ENCODE peak calls at places on chromosomes 4 and X, in five cellular contexts. I, Z, Y, S and L are unnamed samples.

GRCh38 chr4:8140915-8141314 is 17.7 kb downstream of the ABLIM2 start:
- DNase-seq in I (no peak), Z (no peak), Y (no peak), S (no peak), L (no peak)

GRCh38 chrX:101252634-101253033 is 33.0 kb downstream of the DRP2 start:
- DNase-seq in I (no peak), Z (no peak), Y (no peak), S (no peak), L (no peak)

GRCh38 chrX:101260435-101260834 is 30.7 kb downstream of the TAF7L start:
- DNase-seq in I (no peak), Z (peak), Y (no peak), S (no peak), L (peak)

GRCh38 chrX:43968347-43968746 is 4.8 kb downstream of the NDP start:
- DNase-seq in I (no peak), Z (no peak), Y (no peak), S (no peak), L (no peak)

GRCh38 chrX:141405878-141406492 is 163.7 kb upstream of the SPANXC start:
- DNase-seq in I (no peak), Z (no peak), Y (no peak), S (no peak), L (no peak)

GRCh38 chrX:151019837-151020236 is 36.7 kb downstream of the HMGB3 start:
- DNase-seq in I (no peak), Z (no peak), Y (no peak), S (no peak), L (no peak)

GRCh38 chr4:16199132-16199531 is 27.1 kb downstream of the TAPT1 start:
- DNase-seq in I (no peak), Z (peak), Y (no peak), S (no peak), L (no peak)

GRCh38 chrX:16589211-16589610 is 60.7 kb upstream of the S100G start:
- DNase-seq in I (no peak), Z (no peak), Y (no peak), S (no peak), L (no peak)

GRCh38 chrX:5907202-5907601 is 321.5 kb downstream of the NLGN4X start:
- DNase-seq in I (no peak), Z (no peak), Y (no peak), S (no peak), L (no peak)

GRCh38 chrX:48617542-48618340 is 20.4 kb downstream of the WDR13 start:
- DNase-seq in I (no peak), Z (no peak), Y (no peak), S (no peak), L (no peak)

GRCh38 chr4:67746797-67747495 is 7.2 kb downstream of the GNRHR start:
- DNase-seq in I (no peak), Z (peak), Y (no peak), S (no peak), L (no peak)

GRCh38 chrX:153812220-153812619 is 17.8 kb downstream of the SSR4 start:
- DNase-seq in I (no peak), Z (no peak), Y (no peak), S (no peak), L (no peak)

GRCh38 chr4:151356510-151356909 is 31.1 kb upstream of the SH3D19 start:
- DNase-seq in I (no peak), Z (no peak), Y (no peak), S (no peak), L (no peak)

GRCh38 chrX:119410027-119410819 is 11.1 kb downstream of the SLC25A43 start:
- DNase-seq in I (peak), Z (peak), Y (peak), S (peak), L (peak)

GRCh38 chrX:46704767-46705386 is 54.0 kb downstream of the SLC9A7 start:
- DNase-seq in I (no peak), Z (no peak), Y (no peak), S (no peak), L (no peak)

GRCh38 chrX:115350696-115351408 is 61.3 kb downstream of the LUZP4 start:
- DNase-seq in I (no peak), Z (no peak), Y (no peak), S (no peak), L (no peak)

GRCh38 chr4:184756399-184756798 is 22.5 kb upstream of the CENPU start:
- DNase-seq in I (peak), Z (no peak), Y (peak), S (no peak), L (peak)

GRCh38 chrX:2500091-2500680 is 590 bp downstream of the DHRSX start:
- DNase-seq in I (no peak), Z (peak), Y (peak), S (no peak), L (peak)

GRCh38 chrX:45769919-45770582 is 569.4 kb upstream of the DIPK2B start:
- DNase-seq in I (peak), Z (peak), Y (peak), S (peak), L (peak)

GRCh38 chrX:17860179-17860780 is 818 bp downstream of the RAI2 start:
- DNase-seq in I (no peak), Z (no peak), Y (peak), S (no peak), L (peak)

GRCh38 chrX:154458116-154458953 is at the start of gene PLXNA3:
- DNase-seq in I (no peak), Z (no peak), Y (peak), S (no peak), L (peak)

GRCh38 chr4:182547435-182547834 is 304.2 kb downstream of the TENM3 start:
- DNase-seq in I (no peak), Z (no peak), Y (no peak), S (no peak), L (no peak)

GRCh38 chr4:25030283-25031076 is at the start of gene LGI2:
- DNase-seq in I (peak), Z (no peak), Y (peak), S (no peak), L (peak)

GRCh38 chr4:88110826-88111225 is 47.6 kb downstream of the ABCG2 start:
- DNase-seq in I (no peak), Z (peak), Y (no peak), S (no peak), L (no peak)

GRCh38 chr4:176794651-176795050 is 1.9 kb upstream of the VEGFC start:
- DNase-seq in I (no peak), Z (no peak), Y (no peak), S (no peak), L (no peak)

GRCh38 chr4:169745291-169745690 is 12.5 kb downstream of the HPF1 start:
- DNase-seq in I (no peak), Z (no peak), Y (no peak), S (no peak), L (no peak)

GRCh38 chr4:169741569-169741968 is 16.2 kb downstream of the HPF1 start:
- DNase-seq in I (no peak), Z (no peak), Y (no peak), S (no peak), L (no peak)

GRCh38 chr4:169744601-169745000 is 13.1 kb downstream of the HPF1 start:
- DNase-seq in I (no peak), Z (no peak), Y (no peak), S (no peak), L (no peak)
- TF ChIP-seq POLR2A in I (no peak), Z (no peak), Y (no peak), S (no peak), L (no peak)

DNA sequence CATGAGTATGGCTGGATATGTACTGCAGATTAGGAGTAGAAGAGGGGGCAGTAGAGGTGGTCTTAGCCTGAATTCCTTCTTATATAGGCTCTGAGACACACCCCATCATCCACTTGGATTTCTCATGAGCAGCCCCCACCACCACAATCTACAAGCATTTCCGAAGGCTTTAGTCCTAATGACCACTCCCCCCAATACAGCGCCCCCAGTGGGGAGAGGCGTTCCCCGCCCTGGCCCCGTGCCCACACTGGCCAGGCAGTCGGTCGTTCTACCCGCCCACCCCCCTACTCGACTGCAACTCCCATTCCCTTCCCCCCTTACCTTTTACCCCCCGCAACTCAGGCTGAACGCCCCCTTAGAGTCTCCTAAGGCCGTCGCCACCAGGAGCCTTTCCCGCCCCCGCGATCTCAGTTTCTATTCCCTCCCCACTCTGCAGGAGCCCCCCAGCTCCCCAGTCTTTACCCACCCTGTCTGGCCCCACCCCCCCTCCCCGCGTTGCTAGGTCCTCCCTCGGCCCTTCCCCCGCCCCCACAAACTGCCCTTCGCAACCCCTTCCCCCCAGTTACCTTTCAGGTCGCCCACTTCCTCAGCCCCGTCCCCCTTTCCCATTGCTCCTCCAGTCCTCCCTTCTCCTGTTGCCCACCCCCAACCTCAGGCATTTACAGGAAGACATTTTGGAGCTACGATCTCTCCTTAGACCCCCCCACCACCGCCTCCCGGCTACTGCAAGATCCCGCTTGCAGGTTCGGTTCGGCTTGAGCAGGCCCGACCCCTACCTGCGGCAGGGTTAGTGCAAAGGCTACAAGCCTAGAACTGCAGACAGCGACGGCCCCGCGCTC is 468 bp downstream of the ZMYM3 start:
- DNase-seq in I (peak), Z (peak), Y (peak), S (no peak), L (peak)
- TF ChIP-seq CTCF in I (peak), Z (peak), Y (no peak), S (no peak), L (peak)

GRCh38 chrX:133950214-133950613 is 35.2 kb downstream of the GPC3 start:
- DNase-seq in I (no peak), Z (no peak), Y (no peak), S (no peak), L (no peak)

GRCh38 chrX:133947022-133947421 is 38.4 kb downstream of the GPC3 start:
- DNase-seq in I (no peak), Z (no peak), Y (no peak), S (no peak), L (no peak)

GRCh38 chrX:133953078-133953477 is 32.3 kb downstream of the GPC3 start:
- DNase-seq in I (no peak), Z (no peak), Y (no peak), S (no peak), L (no peak)

GRCh38 chrX:133951098-133951497 is 34.3 kb downstream of the GPC3 start:
- DNase-seq in I (no peak), Z (no peak), Y (no peak), S (no peak), L (no peak)

GRCh38 chrX:133948895-133949294 is 36.5 kb downstream of the GPC3 start:
- DNase-seq in I (no peak), Z (no peak), Y (no peak), S (no peak), L (no peak)
- H3K27ac ChIP-seq in I (no peak), Z (no peak), Y (no peak), S (no peak), L (no peak)

GRCh38 chrX:12977761-12978204 is 2.9 kb downstream of the TMSB4X start:
- DNase-seq in I (no peak), Z (no peak), Y (no peak), S (no peak), L (no peak)

GRCh38 chrX:12979630-12980015 is 4.7 kb downstream of the TMSB4X start:
- DNase-seq in I (no peak), Z (no peak), Y (no peak), S (no peak), L (no peak)

GRCh38 chrX:12975999-12976558 is 1.2 kb downstream of the TMSB4X start:
- DNase-seq in I (peak), Z (no peak), Y (peak), S (no peak), L (peak)

GRCh38 chrX:12979011-12979629 is 4.2 kb downstream of the TMSB4X start:
- DNase-seq in I (no peak), Z (no peak), Y (no peak), S (no peak), L (no peak)

GRCh38 chrX:12978205-12979010 is 3.5 kb downstream of the TMSB4X start:
- DNase-seq in I (peak), Z (no peak), Y (peak), S (peak), L (peak)
- TF ChIP-seq POLR2A in I (no peak), Z (no peak), Y (no peak), S (no peak), L (no peak)

GRCh38 chr4:5784021-5784420 is 73.0 kb downstream of the EVC start:
- DNase-seq in I (no peak), Z (no peak), Y (no peak), S (no peak), L (no peak)

GRCh38 chr4:5783486-5783885 is 72.5 kb downstream of the EVC start:
- DNase-seq in I (no peak), Z (no peak), Y (no peak), S (no peak), L (no peak)

GRCh38 chr4:5782829-5783476 is 72.0 kb downstream of the EVC start:
- DNase-seq in I (no peak), Z (no peak), Y (no peak), S (no peak), L (no peak)

GRCh38 chr4:5784960-5785611 is 74.1 kb downstream of the EVC start:
- DNase-seq in I (no peak), Z (no peak), Y (no peak), S (no peak), L (no peak)

DNA sequence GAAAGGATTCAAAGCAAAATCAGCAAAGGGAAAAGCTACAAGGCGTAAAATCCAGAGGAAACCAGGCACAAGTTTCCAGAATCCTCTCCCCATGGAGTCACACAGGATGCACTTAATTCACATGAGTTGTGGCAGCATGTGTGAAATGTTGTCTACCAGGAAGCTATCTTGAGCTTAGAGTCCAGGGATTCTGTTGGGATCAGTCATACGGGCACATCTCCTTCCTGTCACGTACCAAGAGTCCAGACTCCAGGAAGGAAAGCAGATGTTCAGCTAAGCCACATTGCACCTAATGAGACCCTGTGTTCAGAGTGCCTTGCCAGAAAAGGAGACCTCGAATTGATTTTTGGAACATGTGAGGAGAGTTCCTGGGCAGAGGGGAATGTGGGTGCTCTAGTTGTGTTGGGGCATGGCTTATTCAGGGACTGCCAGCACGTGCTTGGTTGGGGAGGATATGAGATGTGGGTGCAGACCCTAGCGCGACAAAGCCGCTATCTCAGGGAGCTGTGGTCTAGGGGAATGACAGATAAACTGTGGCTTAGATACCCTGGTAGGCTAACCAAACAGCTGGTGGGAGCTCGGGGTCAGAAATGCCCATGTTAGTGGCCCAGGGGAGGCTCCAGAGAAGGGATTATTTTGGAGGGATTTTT is 70.0 kb downstream of the EVC start:
- DNase-seq in I (no peak), Z (no peak), Y (no peak), S (no peak), L (no peak)
- TF ChIP-seq CTCF in I (no peak), Z (no peak), Y (no peak), S (no peak), L (no peak)